ENCODE peak calls at places on chromosomes 7 and 10, in eight cellular contexts. P, D, B, O, V, N, C and H are unnamed samples.

GRCh38 chr7:17408245-17408903 is 109.9 kb downstream of the AHR start:
- DNase-seq in P (no peak), D (no peak), B (no peak), O (peak; percentile 65), V (no peak), N (no peak), C (peak; percentile 93), H (no peak)

GRCh38 chr7:78530351-78530750 is 731.8 kb downstream of the PHTF2 start:
- DNase-seq in P (no peak), D (no peak), B (no peak), O (no peak), V (no peak), N (no peak), C (peak; percentile 65), H (no peak)

GRCh38 chr10:63722537-63722936 is 201.3 kb downstream of the REEP3 start:
- DNase-seq in P (no peak), D (no peak), B (no peak), O (no peak), V (no peak), N (no peak), C (peak; percentile 65), H (no peak)

GRCh38 chr7:131431756-131432155 is 104.1 kb downstream of the MKLN1 start:
- DNase-seq in P (no peak), D (no peak), B (no peak), O (no peak), V (no peak), N (no peak), C (no peak), H (no peak)

GRCh38 chr7:81079736-81080135 is 160.9 kb upstream of the SEMA3C start:
- DNase-seq in P (no peak), D (no peak), B (no peak), O (no peak), V (no peak), N (no peak), C (no peak), H (no peak)

GRCh38 chr10:93165367-93165766 is 91.7 kb downstream of the CYP26A1 start:
- DNase-seq in P (no peak), D (no peak), B (no peak), O (no peak), V (no peak), N (no peak), C (no peak), H (no peak)

GRCh38 chr7:132614428-132615076 is 38.3 kb upstream of the PLXNA4 start:
- DNase-seq in P (peak; percentile 40), D (no peak), B (peak; percentile 60), O (no peak), V (peak; percentile 9), N (no peak), C (no peak), H (no peak)

GRCh38 chr7:80883188-80884025 is 35.4 kb downstream of the SEMA3C start:
- DNase-seq in P (no peak), D (no peak), B (no peak), O (no peak), V (no peak), N (no peak), C (peak; percentile 94), H (no peak)

GRCh38 chr7:129780257-129781127 is 169.0 kb downstream of the NRF1 start:
- DNase-seq in P (no peak), D (peak; percentile 96), B (no peak), O (peak; percentile 91), V (peak; percentile 48), N (no peak), C (no peak), H (peak; percentile 98)

GRCh38 chr10:23253780-23254179 is 61.7 kb downstream of the PTF1A start:
- DNase-seq in P (no peak), D (no peak), B (no peak), O (no peak), V (no peak), N (no peak), C (no peak), H (no peak)

GRCh38 chr7:2886900-2887299 is 42.8 kb upstream of the GNA12 start:
- DNase-seq in P (no peak), D (peak; percentile 69), B (no peak), O (peak; percentile 44), V (peak; percentile 59), N (peak; percentile 72), C (peak; percentile 83), H (peak; percentile 73)

GRCh38 chr10:69051303-69051702 is 36.6 kb upstream of the SRGN start:
- DNase-seq in P (no peak), D (no peak), B (peak; percentile 50), O (no peak), V (no peak), N (no peak), C (peak; percentile 31), H (no peak)

GRCh38 chr10:104293021-104293420 is 24.0 kb downstream of the GSTO2 start:
- DNase-seq in P (no peak), D (no peak), B (no peak), O (no peak), V (no peak), N (no peak), C (peak; percentile 81), H (no peak)

GRCh38 chr7:135414208-135414607 is 95.7 kb downstream of the CNOT4 start:
- DNase-seq in P (no peak), D (no peak), B (no peak), O (no peak), V (no peak), N (no peak), C (no peak), H (no peak)

DNA sequence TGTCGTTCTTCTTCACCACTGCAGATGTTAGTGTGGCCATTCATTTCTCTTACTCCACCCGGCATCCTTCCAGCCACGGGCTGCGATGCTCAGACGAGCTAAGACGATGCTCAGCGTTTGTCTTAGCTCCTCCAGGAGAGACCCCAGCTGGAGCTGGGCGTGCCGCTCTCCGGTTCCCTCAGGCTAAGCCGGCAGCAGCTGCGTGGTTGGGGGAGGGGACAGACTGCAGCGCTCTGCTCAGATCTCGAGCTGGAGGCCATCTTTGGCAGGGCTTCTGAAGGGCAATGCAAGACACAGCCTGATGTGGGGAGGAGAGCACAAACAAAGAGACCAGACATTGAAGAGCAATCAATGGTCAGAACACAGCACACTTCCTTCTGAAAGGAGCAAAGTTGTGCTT is 4.8 kb downstream of the INA start:
- DNase-seq in P (no peak), D (no peak), B (no peak), O (no peak), V (peak; percentile 66), N (peak; percentile 81), C (no peak), H (peak; percentile 98)
- H3K27ac ChIP-seq in P (no peak overlapping the region), D (no peak overlapping the region), B (no peak overlapping the region), O (no peak overlapping the region), V (peak overlapping the region; percentile 38), N (no peak overlapping the region), C (no peak overlapping the region), H (peak overlapping the region; percentile 92)

GRCh38 chr10:97584798-97585438 is 729 bp downstream of the HOGA1 start:
- DNase-seq in P (no peak), D (no peak), B (no peak), O (no peak), V (no peak), N (no peak), C (no peak), H (no peak)

GRCh38 chr10:97583476-97583875 is 713 bp upstream of the HOGA1 start:
- DNase-seq in P (no peak), D (no peak), B (no peak), O (no peak), V (no peak), N (no peak), C (no peak), H (no peak)

GRCh38 chr10:97585439-97585811 is 1.2 kb downstream of the HOGA1 start:
- DNase-seq in P (no peak), D (no peak), B (no peak), O (no peak), V (no peak), N (no peak), C (no peak), H (no peak)

GRCh38 chr10:97582169-97582568 is 2.0 kb upstream of the HOGA1 start:
- DNase-seq in P (no peak), D (no peak), B (no peak), O (no peak), V (no peak), N (no peak), C (no peak), H (no peak)

DNA sequence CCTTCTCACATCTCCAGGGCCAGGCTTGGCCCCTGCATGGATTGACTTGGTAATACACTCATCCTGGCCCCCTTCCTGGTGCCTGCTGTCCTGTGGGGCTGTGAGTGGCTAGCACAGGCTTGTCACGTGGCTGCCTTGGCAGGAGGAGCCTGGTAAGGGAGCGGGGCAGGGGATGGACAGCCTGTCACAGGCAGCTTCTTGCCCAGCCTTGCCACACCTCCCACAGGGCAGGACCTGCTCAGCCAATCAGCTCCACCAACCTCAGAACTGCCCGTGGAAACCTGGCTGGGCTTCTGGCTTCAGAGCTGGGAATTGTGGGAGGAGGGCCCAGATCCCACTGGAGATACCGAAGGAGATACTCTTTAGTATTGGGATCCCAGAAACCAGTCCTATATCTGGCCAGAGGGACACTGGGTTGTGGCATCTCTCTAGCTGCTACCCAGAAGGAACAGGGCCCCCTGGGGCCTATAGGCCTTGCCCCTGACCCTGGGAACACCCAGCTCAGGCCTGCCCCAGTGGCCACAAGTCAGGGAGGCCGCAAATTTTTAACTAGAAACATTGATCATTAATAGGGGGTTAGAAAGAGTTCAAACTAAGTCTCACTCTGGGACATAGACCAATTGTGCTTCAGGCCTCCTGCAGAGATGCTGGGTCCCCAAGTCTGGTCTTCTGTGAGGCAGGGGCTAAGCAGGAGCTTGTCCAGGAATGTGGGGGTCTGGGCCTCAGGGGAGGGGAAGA is at the start of gene HOGA1:
- DNase-seq in P (peak; percentile 83), D (no peak), B (peak; percentile 84), O (no peak), V (no peak), N (peak; percentile 37), C (peak; percentile 15), H (peak; percentile 56)
- H3K4me3 ChIP-seq in P (no peak within 1 kb of the TSS), D (no peak within 1 kb of the TSS), B (peak within 1 kb of the TSS; percentile 15), O (no peak within 1 kb of the TSS), V (no peak within 1 kb of the TSS), N (no peak within 1 kb of the TSS), C (no peak within 1 kb of the TSS), H (no peak within 1 kb of the TSS)

DNA sequence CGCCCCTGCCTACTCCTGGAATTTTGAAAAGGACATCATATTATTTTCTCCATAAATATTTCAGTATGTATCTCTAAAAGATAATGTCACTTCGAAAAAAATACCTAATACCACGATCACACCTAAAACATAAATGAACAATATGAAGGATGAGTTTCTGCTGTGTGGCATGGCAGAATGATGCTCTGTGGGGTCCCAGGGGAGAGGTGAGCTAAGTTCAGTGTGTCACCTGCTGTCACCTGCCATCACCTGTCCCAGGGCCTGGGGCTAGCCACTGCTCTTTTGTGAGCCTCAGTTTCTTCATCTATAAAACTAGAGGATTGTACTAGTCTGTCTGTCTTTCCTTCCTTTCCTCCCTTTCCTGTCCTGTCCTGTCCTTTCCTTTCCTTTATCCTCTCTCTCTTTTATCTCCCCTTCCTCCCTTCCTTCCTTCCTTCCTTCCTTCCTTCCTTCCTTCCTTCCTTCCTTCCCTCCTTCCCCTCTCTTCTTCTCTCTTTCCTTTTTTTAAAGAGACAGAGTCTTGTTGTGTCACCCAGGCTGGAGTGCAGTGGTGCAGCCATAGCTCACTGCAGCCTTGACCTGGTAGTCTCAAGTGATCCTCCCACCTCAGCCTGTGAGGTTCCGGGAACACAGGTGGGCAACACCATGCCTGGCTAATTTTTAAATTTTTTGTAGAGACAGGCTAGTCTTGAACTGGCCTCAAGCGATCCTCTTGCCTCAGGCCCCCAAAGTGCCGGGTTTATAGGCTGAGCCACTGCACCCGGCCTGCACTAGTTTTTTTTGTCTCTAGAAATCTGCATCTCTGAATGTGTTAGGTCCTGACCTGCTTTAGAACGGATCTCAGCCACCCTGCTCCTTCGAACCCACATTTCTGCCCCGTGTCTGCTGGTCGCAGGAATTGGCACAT is 43.1 kb downstream of the CUX1 start:
- DNase-seq in P (no peak), D (no peak), B (no peak), O (no peak), V (no peak), N (no peak), C (no peak), H (no peak)
- H3K27ac ChIP-seq in P (no peak overlapping the region), D (no peak overlapping the region), B (peak overlapping the region; percentile 88), O (no peak overlapping the region), V (no peak overlapping the region), N (no peak overlapping the region), C (no peak overlapping the region), H (no peak overlapping the region)

GRCh38 chr10:17562572-17562971 is 54.6 kb downstream of the HACD1 start:
- DNase-seq in P (no peak), D (no peak), B (no peak), O (no peak), V (no peak), N (peak; percentile 11), C (peak; percentile 24), H (no peak)
- H3K4me3 ChIP-seq in P (no peak overlapping the region), D (no peak overlapping the region), B (no peak overlapping the region), O (no peak overlapping the region), V (no peak overlapping the region), N (no peak overlapping the region), C (no peak overlapping the region), H (no peak overlapping the region)